ENCODE peak calls at places on chromosomes 4 and X, in seven cellular contexts. G is H9, I is mesenchymal stem cell, V is IMR-90, M is mesendoderm, D is trophoblast cell, R is H1. J is an unnamed sample.

GRCh38 chr4:118284169-118284568 is 68.6 kb downstream of the PRSS12 start:
- DNase-seq in D (no peak), G (no peak), I (no peak), R (no peak), M (no peak), V (peak; percentile 13), J (no peak)

GRCh38 chrX:74458738-74459137 is 37.4 kb downstream of the SLC16A2 start:
- DNase-seq in G (no peak), V (peak; percentile 77), D (no peak), R (no peak), I (peak; percentile 13), M (peak; percentile 42), J (no peak)

GRCh38 chr4:54585321-54586000 is 72.3 kb upstream of the KIT start:
- DNase-seq in D (no peak), I (peak; percentile 76), V (peak; percentile 62), M (no peak), G (no peak), R (no peak), J (no peak)

GRCh38 chr4:31360786-31361185 is 640.6 kb downstream of the PCDH7 start:
- DNase-seq in G (no peak), D (no peak), V (peak; percentile 64), R (no peak), I (peak; percentile 67), M (no peak), J (no peak)

GRCh38 chr4:7734651-7735260 is 204.9 kb downstream of the AFAP1 start:
- DNase-seq in R (no peak), M (no peak), I (no peak), D (no peak), V (no peak), G (no peak), J (no peak)

GRCh38 chr4:22500831-22501714 is 14.8 kb downstream of the ADGRA3 start:
- DNase-seq in I (no peak), M (peak; percentile 41), R (no peak), D (no peak), V (peak; percentile 87), G (no peak), J (no peak)

GRCh38 chr4:112130903-112131302 is 14.4 kb upstream of the FAM241A start:
- DNase-seq in V (no peak), R (no peak), G (peak; percentile 35), M (peak; percentile 47), D (no peak), I (no peak), J (no peak)

GRCh38 chr4:82797591-82798081 is 960 bp downstream of the SCD5 start:
- DNase-seq in M (peak; percentile 55), I (peak; percentile 59), D (no peak), G (peak; percentile 59), V (peak; percentile 34), R (peak; percentile 70), J (no peak)

GRCh38 chrX:150984164-150984824 is 1.2 kb downstream of the HMGB3 start:
- DNase-seq in D (no peak), I (no peak), R (no peak), G (no peak), M (no peak), V (no peak), J (peak; percentile 14)

GRCh38 chrX:70292788-70293187 is 2.9 kb downstream of the KIF4A start:
- DNase-seq in D (no peak), V (no peak), I (no peak), G (no peak), M (no peak), R (no peak), J (no peak)

GRCh38 chr4:128155874-128156456 is 94.9 kb downstream of the LARP1B start:
- DNase-seq in I (no peak), G (no peak), M (no peak), V (no peak), R (no peak), D (no peak), J (no peak)
- H3K4ac ChIP-seq in I (no peak overlapping the region), G (no peak overlapping the region), M (no peak overlapping the region), V (no peak overlapping the region), R (no peak overlapping the region), D (no peak overlapping the region), J (no peak overlapping the region)

DNA sequence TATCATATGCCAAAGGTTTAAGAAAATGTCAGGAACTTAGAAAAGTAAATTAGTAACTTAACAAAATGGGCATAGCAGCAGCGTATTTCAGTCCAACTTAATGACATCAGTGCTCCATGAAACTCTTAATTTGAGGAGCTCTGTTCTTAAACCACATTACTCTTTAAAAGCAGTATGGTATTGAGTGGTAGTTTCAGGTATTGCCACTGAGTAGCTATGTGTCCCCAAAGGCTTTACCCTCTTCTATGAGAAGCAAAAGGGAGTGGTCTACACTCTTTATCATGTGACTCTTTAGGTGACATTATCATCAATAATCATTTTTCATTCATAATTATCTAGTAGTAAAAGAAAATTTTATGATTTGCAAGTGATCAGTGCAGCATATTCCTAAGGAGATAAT is 158.3 kb downstream of the STIM2 start:
- DNase-seq in V (no peak), I (no peak), G (no peak), R (no peak), M (no peak), D (no peak), J (no peak)
- H3K4ac ChIP-seq in V (no peak overlapping the region), I (no peak overlapping the region), G (no peak overlapping the region), R (no peak overlapping the region), M (no peak overlapping the region), D (no peak overlapping the region), J (no peak overlapping the region)

GRCh38 chrX:47063179-47063578 is 15.1 kb upstream of the RGN start:
- DNase-seq in M (no peak), I (no peak), R (no peak), V (no peak), G (no peak), D (no peak), J (no peak)

GRCh38 chrX:47068720-47069119 is 9.5 kb upstream of the RGN start:
- DNase-seq in I (no peak), V (no peak), M (no peak), G (no peak), R (no peak), D (no peak), J (no peak)

GRCh38 chrX:47068214-47068613 is 10.0 kb upstream of the RGN start:
- DNase-seq in V (no peak), D (no peak), R (no peak), G (no peak), I (no peak), M (no peak), J (no peak)
- H3K4ac ChIP-seq in V (no peak overlapping the region), D (no peak overlapping the region), R (no peak overlapping the region), G (no peak overlapping the region), I (no peak overlapping the region), M (no peak overlapping the region), J (no peak overlapping the region)

GRCh38 chr4:29852537-29852936 is 867.6 kb upstream of the PCDH7 start:
- DNase-seq in M (no peak), R (no peak), V (no peak), D (no peak), I (no peak), G (no peak), J (no peak)
- H3K4ac ChIP-seq in M (no peak overlapping the region), R (no peak overlapping the region), V (no peak overlapping the region), D (no peak overlapping the region), I (no peak overlapping the region), G (no peak overlapping the region), J (no peak overlapping the region)